ENCODE peak calls at places on chromosome 22, in eight cellular contexts. U is thoracic aorta, K is mucosa of descending colon, W is HFFc6, M is psoas muscle, G is OCI-LY7, E is fibroblast of the aortic adventitia, Z is kidney epithelial cell. O is an unnamed sample.

GRCh38 chr22:29712119-29712518 is 7.7 kb upstream of the CABP7 start:
- DNase-seq in U (no peak), K (no peak), W (no peak), M (no peak), G (no peak), E (no peak), Z (no peak), O (no peak)

GRCh38 chr22:36324414-36324813 is 63.4 kb downstream of the MYH9 start:
- DNase-seq in U (no peak), K (no peak), W (no peak), M (no peak), G (no peak), E (peak; percentile 43), Z (no peak), O (no peak)

GRCh38 chr22:39290724-39291161 is 28.7 kb downstream of the RPL3 start:
- DNase-seq in U (no peak), K (no peak), W (no peak), M (peak; percentile 79), G (no peak), E (peak; percentile 61), Z (peak; percentile 86), O (no peak)

GRCh38 chr22:43343262-43343988 is at the start of gene SCUBE1:
- DNase-seq in U (no peak), K (peak; percentile 62), W (no peak), M (peak; percentile 65), G (no peak), E (no peak), Z (no peak), O (peak; percentile 17)

GRCh38 chr22:30871391-30872281 is 96.9 kb downstream of the MORC2 start:
- DNase-seq in U (no peak), K (peak; percentile 25), W (no peak), M (no peak), G (no peak), E (no peak), Z (no peak), O (no peak)

GRCh38 chr22:17638182-17638431 is 450 bp upstream of the BCL2L13 start:
- DNase-seq in U (no peak), K (no peak), W (no peak), M (no peak), G (peak; percentile 37), E (no peak), Z (no peak), O (no peak)

GRCh38 chr22:36486619-36487384 is 5.4 kb upstream of the TXN2 start:
- DNase-seq in U (no peak), K (no peak), W (peak; percentile 51), M (no peak), G (peak; percentile 53), E (peak; percentile 56), Z (no peak), O (no peak)

GRCh38 chr22:30732426-30732825 is 37.8 kb downstream of the OSBP2 start:
- DNase-seq in U (no peak), K (no peak), W (no peak), M (no peak), G (no peak), E (no peak), Z (no peak), O (no peak)

GRCh38 chr22:38837414-38837813 is 6.4 kb downstream of the NPTXR start:
- DNase-seq in U (no peak), K (no peak), W (no peak), M (no peak), G (no peak), E (no peak), Z (no peak), O (no peak)

GRCh38 chr22:17107547-17107810 is 13.7 kb downstream of the TMEM121B start:
- DNase-seq in U (no peak), K (no peak), W (no peak), M (no peak), G (no peak), E (no peak), Z (no peak), O (no peak)

GRCh38 chr22:16970446-16970845 is 37.6 kb downstream of the GAB4 start:
- DNase-seq in U (no peak), K (no peak), W (no peak), M (no peak), G (peak; percentile 42), E (no peak), Z (no peak), O (no peak)

GRCh38 chr22:32206774-32207758 is 2.2 kb upstream of the RFPL2 start:
- DNase-seq in U (no peak), K (peak; percentile 54), W (no peak), M (no peak), G (peak; percentile 42), E (peak; percentile 4), Z (no peak), O (peak; percentile 11)

GRCh38 chr22:32475428-32476010 is 908 bp downstream of the FBXO7 start:
- DNase-seq in U (no peak), K (peak; percentile 55), W (peak; percentile 25), M (no peak), G (no peak), E (peak; percentile 69), Z (no peak), O (peak; percentile 49)

GRCh38 chr22:50548046-50548912 is 2.6 kb downstream of the KLHDC7B start:
- DNase-seq in U (no peak), K (peak; percentile 74), W (no peak), M (no peak), G (peak; percentile 41), E (no peak), Z (no peak), O (no peak)

GRCh38 chr22:36385491-36386350 is 2.0 kb downstream of the MYH9 start:
- DNase-seq in U (peak; percentile 69), K (no peak), W (peak; percentile 70), M (peak; percentile 70), G (peak; percentile 67), E (no peak), Z (peak; percentile 60), O (no peak)

GRCh38 chr22:32826537-32826936 is 25.0 kb downstream of the TIMP3 start:
- DNase-seq in U (no peak), K (no peak), W (no peak), M (no peak), G (no peak), E (no peak), Z (no peak), O (no peak)

GRCh38 chr22:42316988-42317387 is 46.5 kb upstream of the TCF20 start:
- DNase-seq in U (no peak), K (peak; percentile 86), W (no peak), M (peak; percentile 35), G (no peak), E (peak; percentile 52), Z (peak; percentile 14), O (peak; percentile 76)

GRCh38 chr22:50481045-50481439 is 301 bp upstream of the ADM2 start:
- DNase-seq in U (no peak), K (no peak), W (no peak), M (no peak), G (no peak), E (no peak), Z (no peak), O (no peak)

GRCh38 chr22:23856721-23857605 is 712 bp upstream of the SLC2A11 start:
- DNase-seq in U (no peak), K (no peak), W (peak; percentile 68), M (peak; percentile 55), G (peak; percentile 47), E (peak; percentile 56), Z (no peak), O (no peak)

GRCh38 chr22:34105461-34106062 is 185.3 kb upstream of the LARGE1 start:
- DNase-seq in U (no peak), K (no peak), W (no peak), M (peak; percentile 35), G (peak; percentile 18), E (no peak), Z (no peak), O (peak; percentile 28)

GRCh38 chr22:49177666-49178065 is 650.0 kb downstream of the BRD1 start:
- DNase-seq in U (no peak), K (no peak), W (no peak), M (no peak), G (no peak), E (no peak), Z (no peak), O (no peak)
- TF ChIP-seq CTCF in U (no peak), K (no peak), W (no peak), M (no peak), G (no peak), E (no peak), Z (no peak), O (no peak)

GRCh38 chr22:47453049-47453448 is 690.6 kb downstream of the TBC1D22A start:
- DNase-seq in U (no peak), K (no peak), W (no peak), M (no peak), G (no peak), E (no peak), Z (no peak), O (no peak)

GRCh38 chr22:47449508-47450270 is 687.2 kb downstream of the TBC1D22A start:
- DNase-seq in U (no peak), K (no peak), W (no peak), M (no peak), G (no peak), E (no peak), Z (no peak), O (no peak)

GRCh38 chr22:47448231-47449035 is 686.0 kb downstream of the TBC1D22A start:
- DNase-seq in U (no peak), K (no peak), W (no peak), M (no peak), G (no peak), E (no peak), Z (no peak), O (no peak)

GRCh38 chr22:47450876-47451475 is 688.5 kb downstream of the TBC1D22A start:
- DNase-seq in U (no peak), K (no peak), W (no peak), M (no peak), G (no peak), E (no peak), Z (no peak), O (peak; percentile 17)

GRCh38 chr22:47452184-47452583 is 689.7 kb downstream of the TBC1D22A start:
- DNase-seq in U (no peak), K (no peak), W (no peak), M (no peak), G (peak; percentile 49), E (no peak), Z (no peak), O (no peak)
- TF ChIP-seq CTCF in U (no peak), K (no peak), W (peak; percentile 43), M (peak; percentile 5), G (peak; percentile 83), E (no peak), Z (no peak), O (no peak)

DNA sequence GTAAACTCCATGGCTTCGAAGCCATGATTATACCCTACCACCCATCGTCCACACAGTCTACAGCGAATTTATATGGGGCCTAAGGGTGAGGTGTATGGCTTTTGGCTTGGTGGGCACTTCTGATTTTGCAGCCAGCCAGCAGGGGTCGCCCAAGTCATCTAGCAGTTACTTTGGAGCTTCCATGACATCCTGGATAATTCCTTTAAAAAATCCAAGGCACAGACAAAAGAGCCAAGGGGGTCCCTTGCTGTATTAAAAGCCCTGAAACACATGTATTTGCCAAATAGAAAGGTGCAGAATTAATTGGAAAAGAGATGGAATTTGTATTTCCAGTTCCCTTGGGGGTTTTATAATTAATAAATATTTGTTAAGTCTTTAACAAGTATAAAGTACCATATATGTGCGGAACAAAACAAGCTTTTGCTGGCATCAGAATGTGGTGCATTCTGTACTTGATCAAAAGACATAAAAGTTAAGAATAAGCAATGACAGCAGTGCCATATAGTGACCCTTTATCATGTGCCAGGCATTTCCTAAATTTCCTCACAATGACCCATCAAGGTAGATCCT is 132.8 kb upstream of the PITPNB start:
- DNase-seq in U (no peak), K (no peak), W (peak; percentile 47), M (peak; percentile 72), G (peak; percentile 29), E (peak; percentile 79), Z (no peak), O (peak; percentile 79)
- TF ChIP-seq CTCF in U (peak; percentile 85), K (peak; percentile 76), W (peak; percentile 97), M (peak; percentile 92), G (peak; percentile 93), E (peak; percentile 97), Z (peak; percentile 93), O (peak; percentile 85)

GRCh38 chr22:20084547-20085413 is 4.7 kb downstream of the DGCR8 start:
- DNase-seq in U (no peak), K (peak; percentile 34), W (no peak), M (no peak), G (peak; percentile 41), E (peak; percentile 8), Z (no peak), O (no peak)
- TF ChIP-seq CTCF in U (no peak), K (no peak), W (peak; percentile 59), M (peak; percentile 15), G (peak; percentile 78), E (peak; percentile 26), Z (peak; percentile 52), O (no peak)

O was measured in dorsolateral prefrontal cortex.